ENCODE peak calls at places on chromosomes 12 and 14, in five cellular contexts. I is fibroblast of mammary gland, A is astrocyte of the cerebellum, F is stomach, E is IMR-90. B is an unnamed sample.

GRCh38 chr12:30975581-30975980 is 49.0 kb downstream of the TSPAN11 start:
- DNase-seq in I (no peak), A (no peak), F (no peak), E (no peak), B (no peak)

GRCh38 chr12:13337786-13338185 is 141.3 kb downstream of the EMP1 start:
- DNase-seq in I (no peak), A (no peak), F (no peak), E (no peak), B (no peak)

GRCh38 chr14:95620659-95621059 is 65.6 kb upstream of the TCL1B start:
- DNase-seq in I (peak), A (no peak), F (no peak), E (no peak), B (no peak)

GRCh38 chr14:21553266-21553665 is 26.6 kb downstream of the OR10G3 start:
- DNase-seq in I (no peak), A (no peak), F (no peak), E (no peak), B (no peak)

GRCh38 chr12:101424620-101425019 is 17.0 kb upstream of the ARL1 start:
- DNase-seq in I (no peak), A (no peak), F (no peak), E (no peak), B (peak)

GRCh38 chr14:81247271-81247766 is 26.6 kb upstream of the GTF2A1 start:
- DNase-seq in I (no peak), A (no peak), F (peak), E (no peak), B (no peak)

GRCh38 chr12:120065472-120065871 is 51.1 kb downstream of the RAB35 start:
- DNase-seq in I (no peak), A (no peak), F (no peak), E (no peak), B (no peak)

GRCh38 chr12:67331123-67331522 is 62.0 kb downstream of the CAND1 start:
- DNase-seq in I (no peak), A (no peak), F (no peak), E (no peak), B (no peak)

GRCh38 chr12:95195122-95195521 is 22.1 kb downstream of the FGD6 start:
- DNase-seq in I (no peak), A (no peak), F (no peak), E (no peak), B (no peak)

GRCh38 chr12:27542628-27543027 is 18.6 kb downstream of the PPFIBP1 start:
- DNase-seq in I (peak), A (peak), F (no peak), E (peak), B (peak)

GRCh38 chr14:53306267-53306721 is 153.2 kb upstream of the DDHD1 start:
- DNase-seq in I (peak), A (peak), F (peak), E (peak), B (peak)

GRCh38 chr12:26726956-26727355 is 106.0 kb downstream of the ITPR2 start:
- DNase-seq in I (no peak), A (no peak), F (no peak), E (no peak), B (no peak)

GRCh38 chr12:54262403-54262925 is 17.5 kb downstream of the CBX5 start:
- DNase-seq in I (peak), A (no peak), F (no peak), E (peak), B (peak)

GRCh38 chr12:91746976-91747375 is 398.7 kb downstream of the BTG1 start:
- DNase-seq in I (peak), A (no peak), F (no peak), E (no peak), B (peak)

GRCh38 chr14:89207925-89208328 is 209.1 kb downstream of the FOXN3 start:
- DNase-seq in I (no peak), A (no peak), F (no peak), E (no peak), B (no peak)

GRCh38 chr12:91432079-91432478 is 249.5 kb upstream of the DCN start:
- DNase-seq in I (peak), A (peak), F (no peak), E (peak), B (no peak)

GRCh38 chr12:120006248-120006975 is 17.4 kb downstream of the BICDL1 start:
- DNase-seq in I (no peak), A (no peak), F (no peak), E (no peak), B (peak)

GRCh38 chr14:55059333-55059732 is 7.9 kb downstream of the MAPK1IP1L start:
- DNase-seq in I (no peak), A (no peak), F (no peak), E (no peak), B (no peak)

GRCh38 chr14:97625512-97625911 is 828.3 kb downstream of the VRK1 start:
- DNase-seq in I (no peak), A (no peak), F (no peak), E (no peak), B (no peak)

GRCh38 chr14:63361790-63362189 is 43.1 kb upstream of the GPHB5 start:
- DNase-seq in I (no peak), A (no peak), F (no peak), E (no peak), B (no peak)

GRCh38 chr12:54759751-54760150 is 94.6 kb upstream of the MUCL1 start:
- DNase-seq in I (peak), A (no peak), F (no peak), E (peak), B (peak)

GRCh38 chr12:4270670-4271432 is 2.7 kb upstream of the CCND2 start:
- DNase-seq in I (peak), A (no peak), F (no peak), E (no peak), B (peak)

GRCh38 chr14:54348001-54348611 is 48.7 kb upstream of the CDKN3 start:
- DNase-seq in I (peak), A (no peak), F (no peak), E (peak), B (peak)

GRCh38 chr14:70808023-70808401 is 1.3 kb downstream of the MAP3K9 start:
- DNase-seq in I (no peak), A (no peak), F (peak), E (no peak), B (peak)

GRCh38 chr12:32061033-32061432 is 45.6 kb upstream of the BICD1 start:
- DNase-seq in I (no peak), A (no peak), F (no peak), E (no peak), B (no peak)

GRCh38 chr12:32063796-32064195 is 42.9 kb upstream of the BICD1 start:
- DNase-seq in I (no peak), A (no peak), F (no peak), E (no peak), B (no peak)

GRCh38 chr12:32062841-32063240 is 43.8 kb upstream of the BICD1 start:
- DNase-seq in I (no peak), A (no peak), F (no peak), E (no peak), B (no peak)
- TF ChIP-seq CTCF in I (no peak), A (no peak), F (no peak), E (no peak), B (no peak)

GRCh38 chr12:112130461-112130998 is 5.2 kb downstream of the TRAFD1 start:
- DNase-seq in I (no peak), A (no peak), F (no peak), E (peak), B (no peak)
- H3K4me3 ChIP-seq in I (no peak), A (no peak), F (peak), E (peak), B (no peak)

DNA sequence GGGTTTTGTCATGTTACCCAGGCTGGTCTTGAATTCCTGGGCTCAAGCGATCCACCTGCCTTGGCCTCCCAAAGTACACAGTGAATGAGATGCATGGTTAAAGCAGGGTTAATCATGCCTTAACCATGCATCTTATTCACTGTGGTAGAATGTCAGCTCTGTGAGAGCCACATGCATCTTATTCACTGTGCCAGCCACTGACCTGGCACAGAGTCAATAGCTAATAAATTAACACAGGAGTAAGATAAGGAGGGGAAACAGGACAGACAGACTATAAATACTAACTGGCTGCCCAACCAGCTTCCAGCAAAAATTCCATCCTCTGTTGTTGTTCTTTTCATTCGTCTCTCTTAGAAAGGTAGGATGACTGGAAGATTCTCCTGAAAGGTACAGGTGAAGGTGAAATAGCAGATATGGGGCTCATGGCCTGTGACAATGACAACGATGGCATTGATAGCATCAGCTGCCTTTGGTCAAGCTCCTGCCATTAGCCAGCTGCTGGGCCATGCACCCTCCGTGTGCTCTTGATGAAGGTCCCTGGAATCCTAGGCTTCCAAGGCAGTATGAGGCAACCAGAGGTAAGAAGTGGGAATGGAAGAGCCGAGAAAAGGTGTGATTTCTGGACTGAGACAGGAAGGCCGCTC is 76.6 kb downstream of the ZNF664 start:
- DNase-seq in I (no peak), A (no peak), F (no peak), E (no peak), B (no peak)
- TF ChIP-seq CTCF in I (no peak), A (no peak), F (no peak), E (no peak), B (no peak)

DNA sequence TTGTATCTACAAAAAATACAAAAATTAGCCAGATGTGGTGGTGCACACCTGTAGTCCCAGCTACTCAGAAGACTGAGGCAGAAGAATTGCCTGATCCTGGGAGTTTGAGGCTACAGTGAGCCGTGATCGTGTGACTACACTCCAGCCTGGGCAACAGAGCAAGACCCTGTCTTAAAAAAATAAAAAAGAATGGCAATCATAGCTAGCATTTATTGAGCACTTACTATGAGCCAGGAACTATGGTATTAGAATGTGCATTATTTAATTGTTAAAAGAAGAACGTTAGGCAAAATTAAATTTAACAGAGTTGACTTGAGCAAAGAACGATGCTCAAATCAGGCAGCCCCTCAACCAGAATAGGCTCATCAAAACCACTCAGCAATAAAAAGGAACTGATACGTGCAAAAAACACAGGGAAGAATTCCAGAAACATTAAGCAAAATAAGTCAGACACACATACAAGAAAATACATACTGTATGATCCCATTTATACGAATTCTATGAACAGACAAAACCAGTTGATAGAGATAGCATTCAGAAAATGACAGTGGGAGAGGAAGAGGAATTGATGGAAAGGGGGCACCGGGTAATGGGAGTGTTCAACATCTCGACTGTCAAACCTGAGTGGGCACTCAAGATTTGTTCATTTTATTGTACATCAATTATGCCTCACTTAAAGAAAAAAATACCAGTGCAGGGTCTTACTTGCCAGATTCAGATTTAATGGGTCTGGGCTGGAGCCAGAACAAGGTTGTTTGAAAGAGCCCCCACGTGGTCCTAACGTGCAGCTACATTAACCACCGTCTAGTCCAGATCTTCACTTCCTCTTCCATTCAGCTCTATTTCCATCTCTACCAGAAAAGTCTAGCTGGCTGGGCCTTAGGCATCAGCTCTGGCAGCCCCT is 8.0 kb downstream of the SCNN1A start:
- DNase-seq in I (peak), A (peak), F (no peak), E (peak), B (no peak)
- H3K4me3 ChIP-seq in I (no peak), A (no peak), F (no peak), E (no peak), B (no peak)

GRCh38 chr12:133081408-133081806 is 684 bp downstream of the ZNF140 start:
- DNase-seq in I (no peak), A (no peak), F (no peak), E (no peak), B (no peak)

GRCh38 chr12:133083345-133083744 is 2.6 kb downstream of the ZNF140 start:
- DNase-seq in I (no peak), A (no peak), F (no peak), E (no peak), B (no peak)

GRCh38 chr12:133080619-133081407 is at the start of gene ZNF140:
- DNase-seq in I (peak), A (peak), F (peak), E (peak), B (peak)

GRCh38 chr12:133080051-133080618 is 588 bp upstream of the ZNF140 start:
- DNase-seq in I (peak), A (peak), F (peak), E (peak), B (peak)
- TF ChIP-seq CTCF in I (no peak), A (peak), F (peak), E (peak), B (no peak)

GRCh38 chr14:88130057-88130432 is 125.1 kb downstream of the GPR65 start:
- DNase-seq in I (no peak), A (no peak), F (no peak), E (no peak), B (no peak)
- H3K4me3 ChIP-seq in I (no peak), A (no peak), F (no peak), E (no peak), B (no peak)

DNA sequence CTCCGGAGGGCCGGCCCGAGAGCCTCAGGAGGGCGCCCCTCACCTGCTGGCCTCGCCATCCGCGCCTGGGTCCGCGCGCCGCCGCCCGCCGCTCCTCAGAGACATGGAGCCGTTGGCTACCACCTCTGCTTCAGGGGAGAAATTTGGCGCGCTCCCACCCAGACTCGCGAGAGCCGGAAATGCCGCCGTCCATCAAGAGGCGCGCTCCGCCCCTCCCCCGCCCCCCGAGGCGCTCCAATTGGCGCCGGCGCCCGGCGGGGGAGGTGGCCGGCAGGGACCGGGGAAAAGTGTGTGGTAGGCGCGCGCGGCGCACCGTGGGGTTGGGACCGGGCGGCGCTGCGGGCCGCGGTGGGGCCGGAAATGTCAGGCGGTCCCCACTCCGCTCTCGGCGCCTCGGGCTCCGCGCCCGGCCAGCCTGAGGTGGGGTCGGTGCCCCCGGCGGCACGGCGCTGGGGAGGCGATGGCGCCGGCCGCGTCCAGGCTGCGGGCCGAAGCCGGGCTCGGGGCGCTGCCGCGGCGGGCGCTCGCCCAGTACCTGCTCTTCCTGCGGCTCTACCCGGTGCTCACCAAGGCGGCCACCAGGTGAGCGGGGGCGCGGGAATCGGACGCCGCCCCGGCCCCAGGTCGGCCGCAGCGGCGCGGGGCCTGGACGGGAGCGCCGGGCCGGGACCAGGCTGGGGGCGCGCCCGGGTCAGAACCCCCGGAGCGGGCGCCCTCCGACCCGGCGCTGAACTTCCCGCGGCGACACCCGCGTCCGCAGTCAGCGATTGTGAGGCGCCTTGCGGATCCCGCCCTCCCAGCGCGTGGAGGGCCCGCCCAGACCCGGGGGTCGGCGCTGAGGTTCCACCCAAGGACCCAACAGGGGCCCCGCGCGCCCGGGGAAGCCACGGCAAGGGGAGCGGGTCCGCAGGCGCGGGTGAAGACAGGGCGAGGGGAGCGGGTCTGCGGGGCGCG is at the start of the genes POLE and PXMP2:
- DNase-seq in I (peak), A (peak), F (peak), E (peak), B (peak)
- TF ChIP-seq CTCF in I (no peak), A (no peak), F (no peak), E (no peak), B (no peak)

GRCh38 chr12:127912266-127912665 is 354.7 kb upstream of the TMEM132C start:
- DNase-seq in I (no peak), A (no peak), F (no peak), E (no peak), B (no peak)
- H3K4me3 ChIP-seq in I (no peak), A (no peak), F (no peak), E (no peak), B (no peak)

GRCh38 chr14:104075530-104076151 is 9.9 kb upstream of the ASPG start:
- DNase-seq in I (peak), A (no peak), F (no peak), E (no peak), B (peak)
- TF ChIP-seq CTCF in I (peak), A (peak), F (no peak), E (peak), B (peak)

B was measured in bronchial epithelial cell.